ENCODE peak calls at places on chromosomes 6 and 20, in six cellular contexts. D is K562, U is HL-60, V is H1, B is SK-N-SH, T is HepG2. X is an unnamed sample.

GRCh38 chr20:15656124-15656523 is 917.1 kb downstream of the KIF16B start:
- DNase-seq in U (no peak), B (no peak), T (no peak), V (no peak), D (no peak), X (no peak)

GRCh38 chr6:3542032-3542640 is 85.3 kb upstream of the SLC22A23 start:
- DNase-seq in V (peak), T (no peak), D (no peak), U (no peak), B (no peak), X (no peak)

GRCh38 chr6:158046201-158047119 is 64.8 kb downstream of the SYNJ2 start:
- DNase-seq in B (no peak), V (no peak), U (no peak), T (no peak), D (no peak), X (no peak)

GRCh38 chr20:7432612-7433011 is 507.6 kb downstream of the HAO1 start:
- DNase-seq in U (no peak), D (no peak), T (no peak), B (no peak), V (no peak), X (no peak)

GRCh38 chr20:59836768-59837167 is 96.7 kb downstream of the SYCP2 start:
- DNase-seq in T (no peak), D (no peak), B (no peak), V (peak), U (no peak), X (no peak)

GRCh38 chr6:109872968-109873545 is 105.1 kb upstream of the GPR6 start:
- DNase-seq in D (no peak), U (peak), V (no peak), T (no peak), B (no peak), X (no peak)

GRCh38 chr20:33373735-33374605 is 27.3 kb downstream of the CDK5RAP1 start:
- DNase-seq in V (no peak), U (no peak), T (peak), D (no peak), B (no peak), X (no peak)

GRCh38 chr6:149895702-149896310 is 2.1 kb downstream of the RAET1E start:
- DNase-seq in V (no peak), D (peak), B (peak), U (peak), T (no peak), X (no peak)

GRCh38 chr6:4999586-4999985 is 4.3 kb downstream of the RPP40 start:
- DNase-seq in V (no peak), T (no peak), D (no peak), U (no peak), B (no peak), X (no peak)

GRCh38 chr20:13791562-13792459 is 7.0 kb downstream of the NDUFAF5 start:
- DNase-seq in D (no peak), B (no peak), V (no peak), T (peak), U (no peak), X (no peak)

GRCh38 chr20:31819083-31819784 is at the start of gene MYLK2:
- DNase-seq in B (no peak), V (no peak), T (no peak), U (no peak), D (no peak), X (no peak)

GRCh38 chr20:4431446-4431845 is 290.3 kb upstream of the PRND start:
- DNase-seq in B (no peak), U (no peak), V (no peak), D (no peak), T (no peak), X (no peak)

GRCh38 chr20:50726955-50727791 is 4.2 kb upstream of the PARD6B start:
- DNase-seq in T (no peak), D (no peak), B (no peak), V (no peak), U (peak), X (no peak)

GRCh38 chr6:43269273-43270007 is 26.2 kb downstream of the TTBK1 start:
- DNase-seq in B (no peak), D (peak), U (no peak), T (no peak), V (no peak), X (no peak)

GRCh38 chr6:109454483-109455160 is 950 bp downstream of the MICAL1 start:
- DNase-seq in D (no peak), T (no peak), B (peak), V (no peak), U (peak), X (peak)

GRCh38 chr20:38548356-38549083 is 32.5 kb upstream of the ADIG start:
- DNase-seq in U (no peak), B (no peak), D (no peak), T (no peak), V (no peak), X (no peak)

GRCh38 chr20:329851-330232 is 4.5 kb downstream of the SOX12 start:
- DNase-seq in V (no peak), T (no peak), B (no peak), D (no peak), U (no peak), X (no peak)

GRCh38 chr20:24148372-24148771 is 159.8 kb upstream of the GGTLC1 start:
- DNase-seq in V (peak), D (no peak), B (no peak), T (no peak), U (peak), X (peak)

GRCh38 chr20:63807654-63808053 is 23.4 kb downstream of the ZBTB46 start:
- DNase-seq in D (no peak), T (no peak), U (no peak), V (no peak), B (no peak), X (no peak)

GRCh38 chr6:151060742-151061100 is 179.0 kb upstream of the AKAP12 start:
- DNase-seq in B (no peak), D (no peak), T (no peak), U (no peak), V (no peak), X (no peak)

GRCh38 chr20:4726710-4727391 is 5.1 kb downstream of the PRND start:
- DNase-seq in B (no peak), T (no peak), U (no peak), V (no peak), D (no peak), X (peak)

GRCh38 chr6:106084106-106084963 is 1.8 kb upstream of the PRDM1 start:
- DNase-seq in U (peak), T (peak), D (peak), B (no peak), V (peak), X (peak)

GRCh38 chr6:170024940-170025339 is 265.9 kb downstream of the DLL1 start:
- DNase-seq in B (peak), T (no peak), V (no peak), D (no peak), U (no peak), X (no peak)

GRCh38 chr20:53557157-53557556 is 36.5 kb downstream of the ZNF217 start:
- DNase-seq in U (no peak), D (no peak), B (no peak), V (no peak), T (no peak), X (no peak)

GRCh38 chr6:16362296-16362695 is 123.9 kb downstream of the GMPR start:
- DNase-seq in T (no peak), B (no peak), U (no peak), V (no peak), D (no peak), X (no peak)

GRCh38 chr6:36362551-36363389 is 24.7 kb downstream of the ETV7 start:
- DNase-seq in V (no peak), D (no peak), U (peak), T (no peak), B (no peak), X (no peak)

GRCh38 chr6:36367743-36368142 is 19.7 kb downstream of the ETV7 start:
- DNase-seq in U (no peak), B (no peak), T (no peak), V (no peak), D (no peak), X (no peak)

GRCh38 chr6:36368421-36368820 is 19.0 kb downstream of the ETV7 start:
- DNase-seq in U (peak), V (no peak), D (no peak), T (no peak), B (no peak), X (no peak)

GRCh38 chr6:36361071-36361470 is 24.4 kb upstream of the BNIP5 start:
- DNase-seq in U (no peak), B (no peak), T (no peak), D (no peak), V (no peak), X (no peak)

DNA sequence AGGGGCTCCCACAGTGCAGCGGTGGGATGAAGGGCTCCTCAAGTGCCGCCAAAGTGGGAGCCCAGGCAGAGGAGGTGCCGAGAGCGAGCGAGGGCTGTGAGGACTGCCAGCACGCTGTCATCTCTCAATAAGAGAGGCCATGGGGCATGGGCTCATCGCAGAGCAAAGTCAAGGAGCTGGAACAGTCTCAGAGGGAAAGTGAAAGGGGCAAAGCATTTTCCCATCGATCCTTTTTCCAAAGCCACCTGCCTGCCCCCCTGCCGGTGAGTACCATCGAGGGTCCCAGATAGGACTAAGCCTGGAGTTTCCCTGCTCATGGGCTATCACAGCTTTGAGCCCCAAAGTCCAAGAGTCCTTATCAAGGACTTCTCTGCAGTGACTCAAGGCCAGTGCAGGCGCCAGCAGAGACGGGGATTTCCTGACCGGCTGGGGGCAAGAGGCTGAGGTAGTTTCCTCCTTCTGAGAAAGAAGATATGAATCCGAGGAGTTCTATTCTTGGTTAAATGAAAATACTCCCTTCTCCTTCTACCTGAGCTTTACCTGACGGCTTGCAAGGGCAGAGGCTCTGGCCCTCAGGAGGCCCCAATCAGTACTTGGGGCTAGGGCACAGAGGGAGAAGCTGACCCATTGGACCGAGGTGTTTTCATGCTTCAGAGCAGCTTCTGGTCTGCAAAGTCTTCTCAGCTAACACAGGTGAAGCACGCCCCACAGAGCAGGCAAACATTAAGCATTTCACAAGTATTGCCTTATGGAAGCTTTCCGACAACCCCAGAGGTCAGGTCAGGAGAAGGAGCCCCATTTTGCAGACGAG is 22.6 kb downstream of the ETV7 start:
- DNase-seq in T (no peak), B (no peak), V (no peak), U (no peak), D (no peak), X (no peak)
- TF ChIP-seq GABPA in T (no peak), B (no peak), V (no peak), U (no peak), D (no peak), X (no peak)

DNA sequence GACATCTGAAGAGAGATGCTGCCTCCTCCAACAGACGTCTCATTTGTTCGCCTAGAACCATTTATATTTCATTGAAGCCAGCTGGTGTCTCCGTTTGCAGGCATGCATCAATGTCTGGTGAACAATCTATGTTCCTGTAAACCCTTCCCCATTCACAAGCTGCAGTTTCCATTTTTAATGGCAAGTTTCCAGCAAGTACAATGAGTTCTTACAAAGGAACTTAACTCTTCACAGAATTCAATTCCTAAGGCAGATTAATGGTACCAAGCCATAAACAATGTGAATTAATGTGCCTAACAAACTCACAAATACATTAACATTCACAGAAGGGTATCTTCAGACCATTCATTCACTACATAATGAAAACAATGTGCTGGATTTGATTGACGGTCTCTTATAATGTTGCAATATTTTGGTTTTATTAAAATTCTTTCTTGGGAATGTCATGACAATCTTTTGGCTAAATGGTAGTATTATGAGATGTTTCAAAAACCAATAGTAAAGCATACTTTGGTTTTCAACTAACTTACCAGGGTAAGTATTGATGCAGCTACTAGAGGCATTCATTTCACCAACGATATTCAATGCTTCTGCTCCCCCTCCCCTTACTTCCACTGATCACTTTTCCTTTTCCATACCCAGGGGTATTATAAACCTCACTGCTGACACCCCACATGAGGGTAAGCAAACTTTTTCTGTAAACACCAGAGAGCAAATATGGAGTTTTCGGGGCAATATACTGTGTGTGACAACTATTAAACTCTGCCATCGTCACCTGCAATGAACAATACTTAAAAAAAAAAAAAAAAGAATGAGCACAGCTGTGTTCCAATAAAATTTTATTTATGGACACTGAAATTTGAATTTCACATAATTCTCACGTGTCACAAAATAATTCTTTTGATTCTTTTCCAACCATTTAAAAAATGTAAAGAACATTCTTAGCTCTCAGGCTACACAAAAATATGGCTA is 4.2 kb downstream of the AKIRIN2 start:
- DNase-seq in B (peak), D (no peak), T (no peak), U (peak), V (no peak), X (no peak)
- TF ChIP-seq GABPA in B (no peak), D (no peak), T (no peak), U (no peak), V (no peak), X (no peak)

DNA sequence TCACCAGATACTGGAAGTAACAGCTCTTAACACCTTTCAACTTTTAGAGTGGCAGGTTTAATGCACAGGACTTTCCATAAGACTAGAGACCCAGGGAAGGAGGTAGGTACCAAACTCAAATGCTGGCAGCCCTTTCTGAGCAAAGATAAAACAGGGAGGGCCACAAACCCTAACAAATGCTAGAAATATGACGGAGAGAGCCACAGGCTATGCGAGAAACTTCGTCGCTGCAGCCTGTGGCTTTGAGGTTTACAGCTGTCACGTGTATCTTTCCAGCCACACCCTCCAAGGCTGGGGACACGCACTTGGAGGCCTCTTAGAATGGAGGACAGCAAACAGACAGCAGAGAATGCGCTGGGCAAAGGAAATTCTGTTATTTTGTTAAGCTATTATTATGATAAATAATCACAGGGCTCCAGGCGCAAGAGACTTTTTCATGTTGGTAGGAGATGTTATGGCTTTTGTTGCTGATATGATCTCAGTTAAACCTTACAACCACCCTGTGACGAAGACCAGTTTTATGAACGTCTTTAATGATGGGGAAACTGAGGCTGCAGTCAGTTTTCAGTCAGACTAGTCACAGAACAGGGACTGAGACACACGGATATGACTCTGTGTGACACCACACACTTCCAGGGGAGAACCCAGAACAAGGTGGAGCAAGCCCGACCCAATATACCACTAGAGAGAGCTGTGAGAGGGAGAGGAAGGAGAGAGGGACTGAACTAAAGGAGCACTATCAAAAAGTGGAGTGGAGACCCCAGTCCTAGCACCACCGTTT is 2.0 kb downstream of the TRAM2 start:
- DNase-seq in D (peak), T (no peak), B (no peak), V (no peak), U (peak), X (peak)
- TF ChIP-seq GABPA in D (no peak), T (no peak), B (no peak), V (no peak), U (no peak), X (no peak)

DNA sequence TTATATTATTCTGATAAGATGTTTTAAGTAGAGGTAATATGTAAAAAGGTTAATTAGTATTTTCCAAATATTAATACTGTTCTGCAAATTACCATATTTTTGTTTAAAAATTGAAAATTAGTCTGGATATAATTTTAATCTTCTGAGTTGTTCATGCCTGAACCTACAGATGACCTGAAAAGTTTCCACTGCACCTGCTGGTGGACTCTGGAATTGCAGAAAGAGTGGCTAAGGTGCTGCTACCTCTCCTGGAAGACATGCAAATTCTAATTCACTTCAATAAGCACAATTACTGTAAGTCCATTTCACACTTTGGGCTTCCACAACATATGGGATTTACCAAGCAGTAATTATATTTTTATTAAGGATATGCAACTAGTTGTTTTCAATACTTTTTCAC is 77.7 kb upstream of the OLIG3 start:
- DNase-seq in D (peak), U (peak), T (peak), B (peak), V (peak), X (no peak)
- TF ChIP-seq GABPA in D (no peak), U (no peak), T (no peak), B (no peak), V (no peak), X (no peak)

GRCh38 chr6:164252260-164252659 is 837.7 kb downstream of the QKI start:
- DNase-seq in T (no peak), D (no peak), U (no peak), B (no peak), V (no peak), X (no peak)
- TF ChIP-seq GABPA in T (no peak), D (no peak), U (no peak), B (no peak), V (no peak), X (no peak)

GRCh38 chr6:8219352-8219943 is 117.1 kb upstream of the EEF1E1 start:
- DNase-seq in T (peak), B (peak), U (peak), V (peak), D (peak), X (no peak)
- TF ChIP-seq GABPA in T (no peak), B (no peak), U (no peak), V (no peak), D (no peak), X (no peak)

GRCh38 chr6:10520468-10520867 is 683 bp upstream of the GCNT2 start:
- DNase-seq in V (no peak), D (no peak), T (peak), U (peak), B (no peak), X (no peak)
- TF ChIP-seq GABPA in V (no peak), D (no peak), T (no peak), U (no peak), B (no peak), X (no peak)

GRCh38 chr6:155171747-155172191 is 92.0 kb upstream of the CLDN20 start:
- DNase-seq in V (no peak), U (no peak), D (no peak), B (no peak), T (no peak), X (no peak)
- TF ChIP-seq GABPA in V (no peak), U (no peak), D (no peak), B (no peak), T (no peak), X (no peak)

GRCh38 chr6:11215773-11216172 is 16.7 kb downstream of the NEDD9 start:
- DNase-seq in V (no peak), B (no peak), T (no peak), D (no peak), U (no peak), X (no peak)
- TF ChIP-seq GABPA in V (no peak), B (no peak), T (no peak), D (no peak), U (no peak), X (no peak)

DNA sequence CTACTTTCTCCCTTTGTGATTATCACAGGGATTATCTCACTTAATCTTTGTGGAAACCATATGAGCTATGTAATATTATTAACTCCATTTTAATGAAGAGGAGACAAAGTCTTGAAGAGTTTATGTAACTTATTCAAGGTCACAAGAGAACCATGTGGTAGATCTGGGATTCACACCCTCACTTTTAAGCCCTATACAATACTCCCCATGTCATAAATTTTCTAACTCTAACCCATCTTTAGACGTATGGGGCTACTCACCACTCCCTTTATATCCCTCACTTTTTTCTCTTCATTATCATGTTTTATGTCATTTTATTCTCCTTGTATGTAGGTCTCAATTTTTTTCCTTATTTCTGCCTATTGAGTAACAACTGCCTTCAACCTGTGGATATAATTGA is 126.4 kb upstream of the AHI1 start:
- DNase-seq in B (no peak), D (no peak), T (no peak), V (no peak), U (no peak), X (no peak)
- TF ChIP-seq GABPA in B (no peak), D (no peak), T (no peak), V (no peak), U (no peak), X (no peak)